ENCODE peak calls at places on chromosomes 16 and 17, in five cellular contexts. Q is heart right ventricle, D is left ventricle myocardium inferior, J is prostate gland, C is right cardiac atrium. U is an unnamed sample. For H3K4me1, the result is how much of the 10 kb centered on the place peaks cover.

GRCh38 chr17:71329310-71330098 is 791.3 kb upstream of the SOX9 start:
- DNase-seq in Q (no peak), D (no peak), J (no peak), C (no peak), U (no peak)

GRCh38 chr17:1769826-1770477 is 8.1 kb downstream of the SERPINF1 start:
- DNase-seq in Q (no peak), D (no peak), J (peak), C (no peak), U (no peak)

GRCh38 chr17:8887834-8888703 is 20.6 kb upstream of the PIK3R6 start:
- DNase-seq in Q (peak), D (peak), J (no peak), C (peak), U (no peak)

GRCh38 chr16:23317266-23317661 is 15.2 kb downstream of the SCNN1B start:
- DNase-seq in Q (no peak), D (no peak), J (peak), C (no peak), U (no peak)

GRCh38 chr16:750454-750853 is 9.7 kb upstream of the CIAO3 start:
- DNase-seq in Q (no peak), D (no peak), J (no peak), C (no peak), U (no peak)

GRCh38 chr17:49730078-49730786 is 22.5 kb upstream of the SLC35B1 start:
- DNase-seq in Q (peak), D (peak), J (no peak), C (peak), U (no peak)

GRCh38 chr17:78933025-78933958 is 8.1 kb upstream of the TIMP2 start:
- DNase-seq in Q (no peak), D (peak), J (no peak), C (peak), U (peak)

GRCh38 chr17:1422907-1423306 is 22.9 kb upstream of the YWHAE start:
- DNase-seq in Q (peak), D (no peak), J (no peak), C (no peak), U (peak)

GRCh38 chr17:17206913-17207368 is 808 bp upstream of the PLD6 start:
- DNase-seq in Q (no peak), D (no peak), J (no peak), C (no peak), U (no peak)

GRCh38 chr17:65177901-65178300 is 40.7 kb downstream of the RGS9 start:
- DNase-seq in Q (no peak), D (no peak), J (no peak), C (no peak), U (no peak)

GRCh38 chr16:27729516-27730304 is 179.8 kb downstream of the KATNIP start:
- DNase-seq in Q (peak), D (no peak), J (no peak), C (no peak), U (no peak)

GRCh38 chr17:4483012-4483840 is 15.5 kb upstream of the SPNS2 start:
- DNase-seq in Q (no peak), D (no peak), J (no peak), C (no peak), U (no peak)

GRCh38 chr16:88702364-88703210 is 3.6 kb downstream of the RNF166 start:
- DNase-seq in Q (no peak), D (no peak), J (no peak), C (no peak), U (no peak)

GRCh38 chr17:66946251-66946650 is 18.3 kb upstream of the CACNG4 start:
- DNase-seq in Q (no peak), D (no peak), J (no peak), C (no peak), U (no peak)

GRCh38 chr16:88464447-88465318 is 11.6 kb downstream of the ZFPM1 start:
- DNase-seq in Q (no peak), D (no peak), J (no peak), C (no peak), U (no peak)

GRCh38 chr17:31487648-31488263 is 96.3 kb downstream of the RAB11FIP4 start:
- DNase-seq in Q (peak), D (peak), J (peak), C (peak), U (no peak)

GRCh38 chr16:369866-370436 is 387 bp downstream of the MRPL28 start:
- DNase-seq in Q (no peak), D (no peak), J (no peak), C (no peak), U (no peak)

GRCh38 chr17:6069611-6070279 is 434 bp upstream of the WSCD1 start:
- DNase-seq in Q (no peak), D (no peak), J (no peak), C (no peak), U (no peak)

GRCh38 chr16:4494746-4495490 is 18.7 kb downstream of the HMOX2 start:
- DNase-seq in Q (no peak), D (no peak), J (no peak), C (no peak), U (peak)

GRCh38 chr16:71851726-71852125 is 6.0 kb downstream of the ATXN1L start:
- DNase-seq in Q (no peak), D (no peak), J (no peak), C (no peak), U (no peak)

GRCh38 chr17:69819316-69820087 is 255.5 kb upstream of the KCNJ16 start:
- DNase-seq in Q (no peak), D (no peak), J (no peak), C (no peak), U (peak)

GRCh38 chr16:83974475-83974874 is 6.4 kb downstream of the NECAB2 start:
- DNase-seq in Q (no peak), D (no peak), J (no peak), C (peak), U (no peak)

GRCh38 chr17:63698381-63698885 is 1.5 kb downstream of the LIMD2 start:
- DNase-seq in Q (no peak), D (no peak), J (no peak), C (peak), U (no peak)

GRCh38 chr16:73714976-73715375 is 581.6 kb upstream of the PSMD7 start:
- DNase-seq in Q (no peak), D (no peak), J (no peak), C (no peak), U (no peak)

GRCh38 chr17:42679492-42680330 is 1.9 kb downstream of the CCR10 start:
- DNase-seq in Q (peak), D (peak), J (peak), C (peak), U (peak)

GRCh38 chr16:85152414-85153030 is 40.2 kb upstream of the CIBAR2 start:
- DNase-seq in Q (no peak), D (no peak), J (no peak), C (peak), U (no peak)

GRCh38 chr17:50129303-50129945 is 536 bp downstream of the SAMD14 start:
- DNase-seq in Q (no peak), D (no peak), J (no peak), C (peak), U (no peak)

GRCh38 chr17:79944251-79944812 is 91.3 kb downstream of the TBC1D16 start:
- DNase-seq in Q (no peak), D (peak), J (no peak), C (peak), U (no peak)

GRCh38 chr17:40909351-40909750 is 24.3 kb upstream of the KRT20 start:
- DNase-seq in Q (peak), D (peak), J (peak), C (peak), U (peak)

GRCh38 chr16:67546761-67547422 is 15.4 kb upstream of the CTCF start:
- DNase-seq in Q (peak), D (peak), J (peak), C (peak), U (peak)

GRCh38 chr17:61248399-61248798 is 151.2 kb upstream of the TBX2 start:
- DNase-seq in Q (no peak), D (no peak), J (no peak), C (no peak), U (no peak)

GRCh38 chr16:47461598-47462266 is 601 bp downstream of the PHKB start:
- DNase-seq in Q (peak), D (no peak), J (peak), C (no peak), U (no peak)

GRCh38 chr16:89873109-89873821 is at the start of gene TCF25:
- DNase-seq in Q (peak), D (peak), J (peak), C (peak), U (peak)

GRCh38 chr17:28655160-28655559 is 6.5 kb downstream of the SDF2 start:
- DNase-seq in Q (no peak), D (no peak), J (no peak), C (no peak), U (no peak)

GRCh38 chr16:5257462-5257861 is 159.9 kb upstream of the EEF2KMT start:
- DNase-seq in Q (no peak), D (no peak), J (no peak), C (no peak), U (no peak)

GRCh38 chr17:8494021-8494420 is 58.3 kb downstream of the NDEL1 start:
- DNase-seq in Q (no peak), D (no peak), J (no peak), C (no peak), U (no peak)

GRCh38 chr16:17224350-17224749 is 246.4 kb downstream of the XYLT1 start:
- DNase-seq in Q (no peak), D (no peak), J (no peak), C (no peak), U (no peak)

GRCh38 chr17:38320482-38320881 is 23.3 kb downstream of the GPR179 start:
- DNase-seq in Q (no peak), D (no peak), J (peak), C (no peak), U (no peak)

GRCh38 chr17:38322156-38322779 is 21.5 kb downstream of the GPR179 start:
- DNase-seq in Q (peak), D (peak), J (no peak), C (peak), U (peak)

GRCh38 chr17:38322897-38323296 is 20.9 kb downstream of the GPR179 start:
- DNase-seq in Q (no peak), D (no peak), J (no peak), C (no peak), U (no peak)

GRCh38 chr17:38315497-38315896 is 18.5 kb downstream of the MRPL45 start:
- DNase-seq in Q (no peak), D (no peak), J (no peak), C (no peak), U (no peak)

DNA sequence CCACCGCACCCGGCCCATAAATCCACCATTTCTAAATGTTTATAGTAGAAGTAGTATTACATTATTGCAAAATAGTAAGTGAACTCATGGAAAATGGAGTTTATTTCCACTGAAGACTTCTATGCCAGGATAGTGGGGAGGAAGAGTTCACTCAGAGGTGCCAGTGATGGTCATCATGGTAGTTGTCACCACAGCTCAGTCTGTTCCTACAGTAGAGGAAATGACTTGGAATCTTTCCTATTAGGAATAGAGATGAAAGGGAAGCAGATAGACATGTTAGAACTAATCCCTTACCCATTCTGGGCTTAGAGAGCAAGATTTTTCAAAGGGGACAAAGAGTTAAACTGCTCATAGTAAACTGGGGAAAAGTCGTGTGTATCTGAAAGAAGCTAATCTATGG is 20.1 kb downstream of the MRPL45 start:
- DNase-seq in Q (no peak), D (no peak), J (no peak), C (no peak), U (no peak)
- H3K4me1 ChIP-seq in Q (under half), D (under half), J (under half), C (under half), U (under half)

GRCh38 chr17:45939398-45939797 is 45.0 kb downstream of the MAPT start:
- DNase-seq in Q (no peak), D (no peak), J (no peak), C (no peak), U (no peak)
- H3K4me1 ChIP-seq in Q (under half), D (under half), J (under half), C (under half), U (under half)

GRCh38 chr17:72474243-72474642 is 353.4 kb downstream of the SOX9 start:
- DNase-seq in Q (no peak), D (no peak), J (no peak), C (no peak), U (no peak)

GRCh38 chr17:72472116-72472515 is 351.3 kb downstream of the SOX9 start:
- DNase-seq in Q (no peak), D (no peak), J (no peak), C (no peak), U (no peak)

GRCh38 chr17:72467841-72468653 is 347.2 kb downstream of the SOX9 start:
- DNase-seq in Q (no peak), D (peak), J (peak), C (peak), U (no peak)

GRCh38 chr17:72470338-72471133 is 349.7 kb downstream of the SOX9 start:
- DNase-seq in Q (no peak), D (no peak), J (no peak), C (no peak), U (no peak)

DNA sequence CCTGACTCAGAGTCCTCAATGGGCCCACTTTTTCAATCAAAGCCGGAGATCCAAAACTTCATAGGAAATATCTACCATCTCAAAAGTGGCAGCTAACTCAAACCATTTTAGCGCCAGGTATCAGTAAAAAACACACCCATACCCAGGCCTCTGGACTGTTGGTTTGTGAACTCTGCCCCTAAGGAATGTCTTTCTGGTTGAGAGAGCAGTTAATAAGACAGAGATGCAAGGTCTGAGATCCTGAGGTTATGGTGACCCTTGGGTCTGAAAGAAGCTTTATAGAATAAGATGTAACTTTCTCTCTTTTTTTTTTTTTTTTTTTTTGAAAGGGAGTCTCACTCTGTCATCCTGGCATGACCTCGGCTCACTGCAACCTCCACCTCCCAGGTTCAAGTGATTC is 350.5 kb downstream of the SOX9 start:
- DNase-seq in Q (no peak), D (no peak), J (no peak), C (no peak), U (no peak)
- H3K4me1 ChIP-seq in Q (under half), D (under half), J (under half), C (under half), U (under half)

GRCh38 chr16:2031081-2031577 is 4.4 kb downstream of the NHERF2 start:
- DNase-seq in Q (peak), D (peak), J (no peak), C (peak), U (no peak)

GRCh38 chr16:2028620-2029220 is 2.0 kb downstream of the NHERF2 start:
- DNase-seq in Q (no peak), D (no peak), J (no peak), C (no peak), U (no peak)

GRCh38 chr16:2028146-2028545 is 1.4 kb downstream of the NHERF2 start:
- DNase-seq in Q (no peak), D (no peak), J (no peak), C (no peak), U (no peak)

GRCh38 chr16:2029350-2029749 is 2.6 kb downstream of the NHERF2 start:
- DNase-seq in Q (peak), D (no peak), J (no peak), C (no peak), U (no peak)

DNA sequence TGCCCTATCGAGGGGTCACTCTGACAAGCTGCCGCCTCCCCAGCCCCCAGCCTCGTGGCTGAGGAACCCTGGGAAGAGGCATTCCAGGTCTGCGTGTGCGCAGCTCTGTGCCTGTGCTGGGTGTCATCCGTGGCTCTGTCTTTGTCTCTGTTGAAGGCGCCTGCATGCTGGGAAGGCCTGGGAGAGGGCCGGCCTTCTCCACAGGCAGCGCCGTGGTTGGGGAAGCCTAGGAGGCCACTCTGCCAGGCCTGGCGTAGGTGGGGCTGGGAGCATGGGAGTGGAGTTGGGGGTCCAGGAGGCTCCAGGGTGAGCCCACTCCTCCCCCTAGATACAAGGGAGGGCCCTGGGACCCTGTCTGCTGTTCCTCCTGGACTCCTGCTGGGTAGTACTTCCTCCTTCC is 3.3 kb downstream of the NHERF2 start:
- DNase-seq in Q (no peak), D (no peak), J (no peak), C (no peak), U (no peak)
- H3K4me1 ChIP-seq in Q (half or more), D (half or more), J (under half), C (under half), U (under half)